ENCODE peak calls at places on chromosome 12, in eight cellular contexts. S is adrenal gland, J is testis, N is gastrocnemius medialis, V is stomach, Z is heart left ventricle, A is IMR-90, G is Peyer's patch. I is an unnamed sample.
A peak's percentile ranks its signal among the peaks of the same experiment; 100 is the strongest.

GRCh38 chr12:65637774-65638173 is 186.5 kb upstream of the HMGA2 start:
- DNase-seq in G (no peak), N (no peak), Z (no peak), S (no peak), J (no peak), A (peak; percentile 86), V (no peak), I (no peak)

GRCh38 chr12:32302218-32302826 is 97.0 kb upstream of the FGD4 start:
- DNase-seq in A (no peak), Z (peak; percentile 28), N (no peak), S (no peak), J (no peak), G (peak; percentile 50), V (no peak), I (no peak)

GRCh38 chr12:16454481-16454880 is 107.0 kb downstream of the MGST1 start:
- DNase-seq in G (no peak), J (no peak), S (no peak), V (no peak), A (peak; percentile 51), Z (no peak), N (no peak), I (no peak)

GRCh38 chr12:122860052-122860853 is 25.0 kb downstream of the HIP1R start:
- DNase-seq in A (peak; percentile 75), Z (peak; percentile 91), N (peak; percentile 64), G (peak; percentile 76), V (peak; percentile 87), S (peak; percentile 90), J (peak; percentile 88), I (peak; percentile 84)

GRCh38 chr12:44441155-44441554 is 435.0 kb downstream of the NELL2 start:
- DNase-seq in A (no peak), J (no peak), G (no peak), Z (no peak), V (no peak), S (no peak), N (no peak), I (no peak)

GRCh38 chr12:40226652-40227051 is 1.9 kb downstream of the LRRK2 start:
- DNase-seq in S (peak; percentile 45), N (peak; percentile 12), Z (peak; percentile 35), J (peak; percentile 52), G (peak; percentile 38), A (peak; percentile 73), V (no peak), I (peak; percentile 75)

GRCh38 chr12:51759695-51760094 is 88.8 kb downstream of the FIGNL2 start:
- DNase-seq in V (no peak), S (no peak), J (no peak), A (no peak), G (no peak), N (no peak), Z (no peak), I (no peak)

GRCh38 chr12:47821346-47821706 is 1.6 kb upstream of the HDAC7 start:
- DNase-seq in J (no peak), G (no peak), V (no peak), N (no peak), A (no peak), S (no peak), Z (no peak), I (peak; percentile 43)

GRCh38 chr12:86724716-86725115 is 468.5 kb upstream of the MGAT4C start:
- DNase-seq in J (no peak), A (peak; percentile 86), G (no peak), S (no peak), N (no peak), V (no peak), Z (no peak), I (no peak)

GRCh38 chr12:44299524-44299923 is 463.6 kb downstream of the TMEM117 start:
- DNase-seq in N (no peak), S (no peak), A (no peak), Z (no peak), J (no peak), G (no peak), V (no peak), I (no peak)

GRCh38 chr12:93020225-93020997 is 91.3 kb upstream of the EEA1 start:
- DNase-seq in G (no peak), J (no peak), Z (no peak), V (peak; percentile 85), A (no peak), N (no peak), S (no peak), I (no peak)

GRCh38 chr12:21912318-21912717 is 28.9 kb downstream of the ABCC9 start:
- DNase-seq in G (no peak), J (no peak), S (no peak), A (peak; percentile 71), Z (no peak), V (no peak), N (no peak), I (no peak)

GRCh38 chr12:69588527-69588926 is 3.3 kb downstream of the CCT2 start:
- DNase-seq in Z (no peak), G (no peak), A (no peak), S (no peak), V (no peak), J (no peak), N (no peak), I (no peak)
- H3K27ac ChIP-seq in Z (no peak overlapping the region), G (no peak overlapping the region), A (no peak overlapping the region), S (no peak overlapping the region), V (no peak overlapping the region), J (no peak overlapping the region), N (no peak overlapping the region), I (no peak overlapping the region)

DNA sequence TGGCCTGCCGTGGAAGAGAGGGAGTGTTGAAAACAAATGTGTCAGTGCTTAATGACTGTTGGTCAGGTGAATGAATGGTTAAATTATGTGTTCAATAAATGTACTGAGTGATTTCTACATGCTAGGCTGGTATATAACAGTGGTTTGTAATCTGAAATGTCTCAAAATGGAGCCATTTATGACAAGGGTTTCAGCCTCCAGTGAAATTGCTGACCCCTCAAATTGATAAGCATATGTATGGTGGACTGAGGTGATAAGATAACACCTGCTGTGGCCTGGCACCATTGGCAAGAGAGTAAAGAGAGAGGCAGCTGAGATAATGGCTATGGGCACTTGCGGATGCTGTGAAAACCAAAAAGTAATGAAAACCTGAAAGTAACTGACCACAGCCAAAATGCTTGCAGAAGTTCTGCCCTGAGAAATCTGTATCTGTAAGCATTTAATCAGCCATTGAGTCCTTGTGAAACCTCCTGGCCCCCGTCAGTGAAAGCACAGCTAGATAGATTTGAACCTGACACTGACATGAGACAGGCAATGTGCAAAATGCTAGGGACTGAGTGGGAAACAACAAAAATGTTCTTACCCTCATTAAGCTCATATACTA is 1.4 kb upstream of the BCAT1 start:
- DNase-seq in N (no peak), J (no peak), G (no peak), A (no peak), S (no peak), Z (no peak), V (no peak), I (no peak)
- TF ChIP-seq POLR2A in N (no peak), J (no peak), G (no peak), A (no peak), S (no peak), Z (no peak), V (no peak), I (no peak)

GRCh38 chr12:110289711-110290078 is 8.6 kb downstream of the ATP2A2 start:
- DNase-seq in S (no peak), A (no peak), G (no peak), N (no peak), J (no peak), Z (no peak), V (no peak), I (no peak)
- H3K27ac ChIP-seq in S (no peak overlapping the region), A (no peak overlapping the region), G (no peak overlapping the region), N (peak overlapping the region; percentile 93), J (no peak overlapping the region), Z (peak overlapping the region; percentile 39), V (no peak overlapping the region), I (no peak overlapping the region)

GRCh38 chr12:7093892-7094291 is 1.6 kb upstream of the C1R start:
- DNase-seq in J (peak; percentile 30), G (no peak), N (no peak), Z (no peak), S (no peak), V (no peak), A (no peak), I (no peak)
- TF ChIP-seq POLR2A in J (no peak), G (no peak), N (no peak), Z (no peak), S (no peak), V (no peak), A (no peak), I (no peak)

GRCh38 chr12:75947171-75947723 is 84.3 kb downstream of the PHLDA1 start:
- DNase-seq in V (no peak), J (no peak), S (no peak), N (no peak), Z (no peak), A (no peak), G (no peak), I (no peak)

GRCh38 chr12:75944097-75944904 is 87.3 kb downstream of the PHLDA1 start:
- DNase-seq in S (no peak), V (no peak), N (no peak), G (no peak), A (peak; percentile 95), Z (no peak), J (no peak), I (no peak)

GRCh38 chr12:75943730-75944096 is 87.9 kb downstream of the PHLDA1 start:
- DNase-seq in V (no peak), J (no peak), A (no peak), Z (no peak), S (no peak), G (no peak), N (no peak), I (no peak)

GRCh38 chr12:75944905-75945412 is 86.6 kb downstream of the PHLDA1 start:
- DNase-seq in G (no peak), V (no peak), A (no peak), N (no peak), Z (no peak), S (no peak), J (no peak), I (no peak)

DNA sequence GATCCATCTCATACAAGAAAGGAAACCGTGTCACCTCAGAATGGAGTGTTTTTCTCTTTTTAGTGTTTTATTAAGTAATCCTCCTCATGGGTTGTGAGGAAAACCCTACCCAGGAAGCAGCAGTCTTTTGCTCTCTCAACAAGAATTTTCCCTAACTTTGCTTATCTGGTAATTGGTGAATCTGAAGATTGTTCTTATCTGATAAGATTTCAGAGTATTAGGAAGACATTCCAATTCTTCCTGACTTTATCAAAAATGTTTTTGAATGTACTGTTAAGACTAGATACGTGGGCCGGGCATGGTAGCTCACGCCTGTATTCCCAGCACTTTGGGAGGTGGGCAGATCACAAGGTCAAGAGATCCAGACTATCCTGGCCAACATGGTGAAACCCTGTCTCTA is 86.0 kb downstream of the PHLDA1 start:
- DNase-seq in A (no peak), G (no peak), Z (no peak), S (no peak), V (no peak), N (no peak), J (no peak), I (no peak)
- H3K27ac ChIP-seq in A (peak overlapping the region; percentile 87), G (no peak overlapping the region), Z (no peak overlapping the region), S (no peak overlapping the region), V (no peak overlapping the region), N (no peak overlapping the region), J (no peak overlapping the region), I (no peak overlapping the region)

DNA sequence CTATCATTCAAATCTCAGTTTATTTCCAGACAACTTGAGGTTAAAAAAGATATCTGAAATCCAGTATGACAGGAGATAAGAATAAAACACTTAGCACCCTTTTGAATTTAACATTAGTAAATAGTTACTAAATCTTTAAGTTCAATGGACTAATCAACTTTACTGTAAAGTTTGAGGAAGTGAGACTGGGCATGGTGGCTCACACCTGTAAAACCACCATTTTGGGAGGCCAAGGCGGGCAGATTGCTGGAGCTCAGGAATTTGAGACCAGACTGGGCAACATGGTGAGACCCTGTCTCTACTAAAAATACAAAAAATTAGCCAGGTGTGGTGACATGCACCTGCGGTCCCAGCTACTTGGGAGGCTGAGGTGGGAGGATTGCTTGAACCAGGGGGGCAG is 40.3 kb upstream of the CERS5 start:
- DNase-seq in S (no peak), J (no peak), V (no peak), Z (no peak), G (no peak), N (no peak), A (no peak), I (no peak)
- TF ChIP-seq POLR2A in S (no peak), J (no peak), V (no peak), Z (no peak), G (no peak), N (no peak), A (no peak), I (no peak)